ENCODE peak calls at places on chromosome X, in eight cellular contexts. U is heart right ventricle; W is tibial artery; V is ovary; L is OCI-LY7; Y is Caco-2; E is A673; N is CD8-positive, alpha-beta T cell. J is an unnamed sample.
A peak's percentile ranks its signal among the peaks of the same experiment; 100 is the strongest.

GRCh38 chrX:55120767-55121358 is 32.0 kb downstream of the PAGE2 start:
- DNase-seq in N (no peak), V (no peak), U (no peak), Y (no peak), W (no peak), L (no peak), E (no peak), J (no peak)

GRCh38 chrX:12741416-12741815 is 49.8 kb upstream of the PRPS2 start:
- DNase-seq in V (no peak), W (no peak), E (no peak), L (no peak), U (no peak), N (no peak), Y (no peak), J (peak; percentile 92)

GRCh38 chrX:154374361-154375155 is at the start of gene FLNA:
- DNase-seq in E (no peak), W (peak; percentile 88), V (peak; percentile 71), N (no peak), L (no peak), U (no peak), Y (peak; percentile 72), J (no peak)

GRCh38 chrX:103730746-103731508 is 20.2 kb downstream of the TMEM31 start:
- DNase-seq in N (no peak), W (no peak), Y (no peak), L (no peak), E (peak; percentile 15), U (peak; percentile 48), V (no peak), J (peak; percentile 90)

GRCh38 chrX:110992611-110993010 is 103.4 kb upstream of the PAK3 start:
- DNase-seq in W (no peak), U (no peak), Y (peak; percentile 32), V (peak; percentile 10), N (peak; percentile 10), E (peak; percentile 19), L (peak; percentile 9), J (peak; percentile 41)

GRCh38 chrX:38116706-38117105 is 104.0 kb downstream of the SRPX start:
- DNase-seq in Y (no peak), V (no peak), N (no peak), L (no peak), E (no peak), U (no peak), W (no peak), J (no peak)

GRCh38 chrX:143017272-143017671 is 8.5 kb upstream of the SPANXN4 start:
- DNase-seq in N (no peak), V (no peak), Y (no peak), U (no peak), E (no peak), L (no peak), W (no peak), J (no peak)

GRCh38 chrX:40105016-40105790 is 7.4 kb upstream of the BCOR start:
- DNase-seq in U (peak; percentile 33), E (no peak), L (peak; percentile 74), W (peak; percentile 76), V (peak; percentile 59), Y (no peak), N (peak; percentile 30), J (no peak)

GRCh38 chrX:130705591-130705990 is 197.4 kb downstream of the ENOX2 start:
- DNase-seq in V (no peak), W (no peak), L (no peak), N (no peak), U (no peak), Y (no peak), E (no peak), J (no peak)

GRCh38 chrX:10467793-10468192 is 152.6 kb downstream of the MID1 start:
- DNase-seq in U (no peak), N (no peak), V (no peak), Y (no peak), W (no peak), L (no peak), E (no peak), J (no peak)

GRCh38 chrX:103878466-103879151 is 46.6 kb upstream of the RAB9B start:
- DNase-seq in N (no peak), E (peak; percentile 52), L (no peak), V (no peak), U (peak; percentile 11), W (no peak), Y (no peak), J (peak; percentile 72)

DNA sequence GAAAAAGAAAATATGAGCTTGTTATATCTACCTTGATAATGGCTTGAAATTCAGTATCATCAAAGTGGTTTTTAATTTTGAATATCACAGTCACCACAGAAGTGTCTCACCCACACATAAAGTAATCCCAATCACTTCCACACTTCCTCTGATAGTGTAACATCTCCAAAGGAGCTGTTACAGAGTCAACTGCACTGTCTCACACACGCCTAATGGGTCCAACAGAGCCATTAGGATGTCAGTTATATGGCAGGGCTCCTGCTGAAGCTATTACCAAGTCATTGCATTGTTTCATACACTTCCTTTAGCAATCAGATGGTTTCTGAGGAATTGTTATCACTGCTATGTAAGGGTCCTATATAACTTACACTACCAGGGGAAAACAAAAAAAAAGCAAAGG is 432.1 kb upstream of the TEX13C start:
- DNase-seq in U (no peak), Y (no peak), N (no peak), W (no peak), E (no peak), V (no peak), L (no peak), J (no peak)
- H3K4me3 ChIP-seq in U (no peak overlapping the region), Y (no peak overlapping the region), N (no peak overlapping the region), W (no peak overlapping the region), E (no peak overlapping the region), V (no peak overlapping the region), L (no peak overlapping the region), J (no peak overlapping the region)

GRCh38 chrX:69618803-69619202 is 2.9 kb downstream of the EDA start:
- DNase-seq in N (no peak), L (peak; percentile 56), Y (no peak), U (peak; percentile 25), V (peak; percentile 15), W (no peak), E (peak; percentile 28), J (peak; percentile 38)
- TF ChIP-seq CTCF in N (no peak), L (peak; percentile 77), Y (peak; percentile 28), U (peak; percentile 54), V (peak; percentile 59), W (peak; percentile 42), E (peak; percentile 66), J (peak; percentile 15)

DNA sequence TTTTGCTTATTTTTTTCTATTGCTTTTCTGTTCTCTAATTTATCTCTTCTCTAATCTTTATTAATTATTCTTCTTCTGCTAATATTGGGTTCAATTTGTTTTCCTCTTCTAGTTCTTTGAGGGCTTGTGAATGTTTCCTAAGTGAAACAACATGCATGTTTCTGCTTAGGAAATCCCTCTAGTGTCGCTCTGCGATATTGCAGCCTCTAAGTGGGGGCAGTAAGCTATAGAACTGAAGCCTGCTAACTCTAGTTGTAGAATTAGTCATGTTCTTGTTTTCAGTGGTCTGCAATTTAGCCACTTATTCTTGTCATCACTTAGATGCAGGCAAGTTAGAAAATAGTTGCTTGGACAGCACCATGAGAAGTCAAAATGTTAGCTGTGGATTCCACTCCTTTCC is 222.6 kb downstream of the SPIN4 start:
- DNase-seq in V (no peak), L (peak; percentile 7), E (peak; percentile 18), U (no peak), W (no peak), Y (no peak), N (no peak), J (peak; percentile 25)
- H3K36me3 ChIP-seq in V (no peaks in the 10 kb centered on the region), L (no peaks in the 10 kb centered on the region), E (no peaks in the 10 kb centered on the region), U (no peaks in the 10 kb centered on the region), W (no peaks in the 10 kb centered on the region), Y (no peaks in the 10 kb centered on the region), N (no peaks in the 10 kb centered on the region), J (no peaks in the 10 kb centered on the region)

DNA sequence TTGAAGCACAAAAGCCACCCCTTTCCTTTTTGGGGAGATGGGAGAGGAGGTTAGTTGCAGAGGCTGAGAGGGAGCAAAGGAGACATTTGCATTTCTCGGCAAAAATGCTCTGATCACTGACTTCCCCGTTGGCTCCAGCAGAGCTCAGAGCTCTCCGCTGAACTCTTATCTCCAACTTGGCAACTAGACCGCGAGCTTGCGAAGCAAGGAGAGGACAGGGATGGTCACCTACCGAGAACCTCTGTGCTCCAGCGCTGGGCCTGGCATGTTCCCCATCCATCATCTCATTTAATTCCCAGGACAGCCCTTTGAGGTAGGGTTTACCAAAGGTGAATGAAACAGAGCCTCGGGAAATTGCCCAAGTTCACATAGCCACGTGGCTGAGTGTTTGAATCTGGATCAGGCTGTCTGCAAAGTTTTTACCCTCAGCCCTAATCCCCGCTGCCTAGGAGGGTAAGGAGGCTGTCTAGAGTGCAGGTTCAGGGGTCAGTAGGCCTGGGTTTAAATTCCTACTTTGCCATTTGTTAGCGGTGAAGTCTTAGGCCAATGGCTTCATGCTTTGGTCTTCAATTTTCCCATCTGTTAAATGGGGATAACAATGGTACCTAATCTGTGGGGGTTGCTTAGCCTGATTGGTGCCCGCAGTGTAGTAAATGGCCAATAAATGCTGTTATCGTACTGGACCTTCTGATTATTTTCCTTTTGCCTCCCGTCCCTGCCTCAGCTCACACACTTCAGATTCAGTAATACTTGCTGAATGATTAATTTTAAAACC is 3.8 kb upstream of the CITED1 start:
- DNase-seq in V (no peak), Y (no peak), L (no peak), W (no peak), U (no peak), N (no peak), E (no peak), J (no peak)
- H3K4me3 ChIP-seq in V (peak overlapping the region; percentile 25), Y (peak overlapping the region; percentile 29), L (no peak overlapping the region), W (peak overlapping the region; percentile 58), U (peak overlapping the region; percentile 58), N (no peak overlapping the region), E (peak overlapping the region; percentile 15), J (no peak overlapping the region)

DNA sequence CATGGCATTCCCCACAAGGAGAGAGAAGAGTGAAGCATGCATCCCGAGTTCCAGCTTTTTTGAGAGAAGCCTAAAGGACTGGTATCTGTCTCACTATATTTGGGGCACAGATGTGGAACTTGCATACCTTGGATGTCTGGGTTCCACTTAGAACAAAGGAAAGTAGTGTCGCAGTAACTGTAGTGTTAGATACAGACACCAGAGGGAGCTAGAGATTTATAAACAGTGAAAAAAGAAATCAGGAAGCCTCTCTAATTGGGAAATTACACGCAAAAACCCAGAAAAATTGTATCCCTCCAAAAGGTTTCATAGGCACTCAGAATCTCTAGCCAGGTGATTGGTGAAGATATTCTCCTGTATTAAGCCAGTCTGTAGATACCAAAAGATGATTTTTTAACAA is 34.4 kb downstream of the AGTR2 start:
- DNase-seq in W (no peak), N (no peak), Y (no peak), U (no peak), E (peak; percentile 46), V (no peak), L (peak; percentile 0), J (peak; percentile 7)
- TF ChIP-seq CTCF in W (peak; percentile 24), N (no peak), Y (peak; percentile 56), U (peak; percentile 47), E (peak; percentile 76), V (no peak), L (peak; percentile 66), J (peak; percentile 45)

DNA sequence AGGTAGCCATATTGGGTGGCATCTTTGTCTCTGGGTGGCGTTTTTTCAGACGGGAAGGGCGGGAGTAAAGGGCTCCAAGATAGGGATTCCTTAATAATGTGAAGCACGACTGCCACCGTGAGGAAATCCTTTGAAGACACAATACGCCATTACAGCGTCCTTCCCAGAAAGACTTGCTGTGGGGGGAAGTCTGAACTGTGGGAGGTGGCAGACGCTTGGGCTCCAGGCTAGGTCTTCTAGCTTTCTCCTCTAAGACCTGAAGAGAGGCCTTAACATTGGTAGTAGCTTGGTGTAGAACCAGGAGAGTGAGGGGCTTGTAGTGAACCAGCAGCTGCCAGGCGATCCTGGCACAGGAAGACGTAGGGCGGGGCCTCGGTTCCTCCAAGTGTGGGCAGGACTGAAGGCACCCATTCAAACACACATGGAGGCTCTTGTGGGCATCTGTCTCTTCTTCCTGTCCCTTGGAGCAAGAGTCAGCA is 197.3 kb downstream of the OR13H1 start:
- DNase-seq in V (peak; percentile 86), N (no peak), Y (no peak), U (no peak), L (no peak), W (no peak), E (no peak), J (no peak)
- H3K36me3 ChIP-seq in V (no peaks in the 10 kb centered on the region), N (no peaks in the 10 kb centered on the region), Y (no peaks in the 10 kb centered on the region), U (no peaks in the 10 kb centered on the region), L (no peaks in the 10 kb centered on the region), W (no peaks in the 10 kb centered on the region), E (no peaks in the 10 kb centered on the region), J (no peaks in the 10 kb centered on the region)